ENCODE peak calls at places on chromosomes 13 and 19, in seven cellular contexts. H, Q, V, S, K, M and O are unnamed samples.

GRCh38 chr13:110874508-110874960 is 40.3 kb downstream of the ANKRD10 start:
- DNase-seq in Q (no peak), H (peak), K (peak), V (peak), M (peak), S (peak), O (peak)

GRCh38 chr19:28574212-28574611 is 638.7 kb downstream of the UQCRFS1 start:
- DNase-seq in Q (no peak), S (no peak), H (no peak), K (no peak), M (no peak), V (no peak), O (no peak)

GRCh38 chr19:42173695-42174094 is 41.4 kb upstream of the POU2F2 start:
- DNase-seq in Q (no peak), M (no peak), V (no peak), S (no peak), H (no peak), K (no peak), O (no peak)

GRCh38 chr13:97826421-97826965 is 127.0 kb upstream of the IPO5 start:
- DNase-seq in Q (no peak), M (no peak), H (no peak), V (no peak), S (no peak), K (no peak), O (no peak)

GRCh38 chr19:16034180-16034579 is 42.1 kb upstream of the TPM4 start:
- DNase-seq in H (no peak), M (no peak), V (no peak), S (no peak), Q (no peak), K (no peak), O (peak)

GRCh38 chr13:33132644-33133440 is 116.6 kb downstream of the KL start:
- DNase-seq in V (no peak), K (no peak), Q (no peak), M (no peak), S (no peak), H (no peak), O (no peak)

GRCh38 chr13:40801255-40802217 is 12.1 kb downstream of the SLC25A15 start:
- DNase-seq in V (no peak), K (no peak), M (no peak), S (no peak), Q (no peak), H (no peak), O (no peak)

GRCh38 chr19:39413903-39414608 is 1.6 kb downstream of the PLEKHG2 start:
- DNase-seq in S (no peak), M (no peak), V (no peak), H (peak), Q (no peak), K (no peak), O (no peak)

GRCh38 chr13:72507394-72508199 is 219.8 kb downstream of the MZT1 start:
- DNase-seq in M (no peak), H (no peak), K (no peak), V (no peak), S (no peak), Q (no peak), O (no peak)

GRCh38 chr13:94154362-94154761 is 325.1 kb downstream of the DCT start:
- DNase-seq in V (no peak), K (peak), H (no peak), Q (peak), M (no peak), S (no peak), O (peak)

GRCh38 chr13:77429320-77430142 is 102.6 kb upstream of the MYCBP2 start:
- DNase-seq in Q (peak), H (no peak), M (peak), K (no peak), S (peak), V (no peak), O (no peak)

GRCh38 chr19:55069137-55069858 is 6.3 kb upstream of the RDH13 start:
- DNase-seq in V (no peak), H (peak), Q (no peak), K (peak), M (no peak), S (peak), O (peak)

GRCh38 chr13:94712812-94713555 is 639 bp upstream of the SOX21 start:
- DNase-seq in M (no peak), K (no peak), Q (no peak), S (peak), V (no peak), H (peak), O (peak)

GRCh38 chr13:111171629-111172028 is 56.5 kb downstream of the ARHGEF7 start:
- DNase-seq in Q (no peak), M (no peak), K (no peak), V (no peak), H (no peak), S (no peak), O (no peak)

GRCh38 chr13:40345149-40345514 is 321.3 kb downstream of the FOXO1 start:
- DNase-seq in Q (no peak), K (no peak), M (no peak), V (no peak), H (no peak), S (no peak), O (no peak)

GRCh38 chr19:35363711-35364425 is 5.6 kb downstream of the FFAR3 start:
- DNase-seq in M (no peak), V (no peak), H (no peak), Q (no peak), S (no peak), K (no peak), O (peak)

GRCh38 chr13:80213201-80213600 is 127.7 kb downstream of the SPRY2 start:
- DNase-seq in H (no peak), Q (no peak), V (no peak), M (no peak), K (no peak), S (no peak), O (no peak)

GRCh38 chr13:81745391-81745790 is 1404.5 kb upstream of the SPRY2 start:
- DNase-seq in H (no peak), Q (no peak), V (no peak), K (no peak), S (no peak), M (no peak), O (no peak)

GRCh38 chr19:2719910-2720776 is 1.0 kb downstream of the DIRAS1 start:
- DNase-seq in K (no peak), S (no peak), Q (peak), M (no peak), H (no peak), V (no peak), O (no peak)

GRCh38 chr13:46614582-46614981 is 61.6 kb downstream of the LRCH1 start:
- DNase-seq in S (no peak), K (no peak), V (no peak), H (no peak), M (no peak), Q (no peak), O (no peak)

GRCh38 chr19:44903602-44904425 is 1.8 kb upstream of the APOE start:
- DNase-seq in M (peak), K (peak), S (no peak), V (peak), Q (no peak), H (peak), O (peak)

GRCh38 chr13:28394422-28394821 is 100.5 kb downstream of the FLT1 start:
- DNase-seq in H (no peak), Q (no peak), M (no peak), K (no peak), V (no peak), S (no peak), O (no peak)